ENCODE peak calls at places on chromosomes 7 and 10, in seven cellular contexts. N is colonic mucosa, C is lung, Q is prostate gland, U is AG10803, Z is esophagus squamous epithelium, H is pancreas. F is an unnamed sample.

GRCh38 chr10:97065128-97065527 is 120.6 kb downstream of the SLIT1 start:
- DNase-seq in Q (no peak), U (no peak), C (no peak), Z (no peak), N (no peak), H (no peak), F (no peak)

GRCh38 chr7:157423886-157424565 is 87.2 kb downstream of the DNAJB6 start:
- DNase-seq in H (no peak), N (no peak), C (no peak), Q (no peak), U (no peak), Z (no peak), F (no peak)

GRCh38 chr10:6953131-6953834 is 373.2 kb upstream of the PRKCQ start:
- DNase-seq in Q (no peak), Z (no peak), N (no peak), U (no peak), H (no peak), C (no peak), F (peak; percentile 26)

GRCh38 chr7:1691096-1691495 is 21.0 kb downstream of the ELFN1 start:
- DNase-seq in Z (no peak), Q (no peak), U (no peak), C (no peak), H (no peak), N (no peak), F (no peak)

GRCh38 chr7:139596626-139597025 is 73.1 kb downstream of the CLEC2L start:
- DNase-seq in C (no peak), U (no peak), N (no peak), H (peak; percentile 64), Q (no peak), Z (no peak), F (no peak)

GRCh38 chr7:100369105-100369504 is 4.2 kb upstream of the PILRA start:
- DNase-seq in U (no peak), N (peak; percentile 43), C (peak; percentile 68), Q (no peak), Z (no peak), H (no peak), F (no peak)

GRCh38 chr7:46600340-46600739 is 679.3 kb upstream of the IGFBP3 start:
- DNase-seq in H (no peak), C (no peak), Z (no peak), Q (no peak), U (peak; percentile 95), N (no peak), F (peak; percentile 95)

GRCh38 chr10:11898372-11899066 is 75.4 kb downstream of the PROSER2 start:
- DNase-seq in Z (no peak), C (peak; percentile 82), N (no peak), H (no peak), U (no peak), Q (peak; percentile 44), F (peak; percentile 19)

GRCh38 chr10:61376908-61377368 is 76.2 kb downstream of the TMEM26 start:
- DNase-seq in Z (no peak), N (no peak), H (peak; percentile 67), Q (no peak), U (no peak), C (no peak), F (no peak)

GRCh38 chr7:39172137-39172536 is 194.4 kb downstream of the POU6F2 start:
- DNase-seq in N (no peak), H (no peak), U (no peak), Q (no peak), Z (no peak), C (no peak), F (no peak)

GRCh38 chr10:61901829-61902447 is 439 bp downstream of the ARID5B start:
- DNase-seq in H (no peak), U (no peak), Q (no peak), N (no peak), Z (no peak), C (no peak), F (peak; percentile 47)

GRCh38 chr7:128389815-128390329 is 19.9 kb downstream of the IMPDH1 start:
- DNase-seq in Z (no peak), C (no peak), N (no peak), H (no peak), U (no peak), Q (no peak), F (no peak)

GRCh38 chr7:155984028-155984607 is 171.9 kb upstream of the SHH start:
- DNase-seq in N (no peak), C (no peak), Q (no peak), U (no peak), Z (no peak), H (no peak), F (no peak)

GRCh38 chr7:913736-914520 is 37.6 kb downstream of the GET4 start:
- DNase-seq in C (no peak), U (no peak), H (peak; percentile 83), N (peak; percentile 96), Z (no peak), Q (peak; percentile 45), F (no peak)

GRCh38 chr10:24396396-24396795 is 187.5 kb downstream of the KIAA1217 start:
- DNase-seq in Z (no peak), Q (no peak), N (no peak), H (no peak), U (no peak), C (no peak), F (no peak)

GRCh38 chr10:125035136-125035535 is 93.2 kb downstream of the ZRANB1 start:
- DNase-seq in H (no peak), U (peak; percentile 92), Z (no peak), N (no peak), Q (no peak), C (no peak), F (peak; percentile 97)

GRCh38 chr7:33671521-33672262 is 233.6 kb upstream of the BMPER start:
- DNase-seq in U (peak; percentile 29), Z (no peak), Q (no peak), N (no peak), C (no peak), H (no peak), F (no peak)

GRCh38 chr10:53111529-53111928 is 338.9 kb upstream of the MBL2 start:
- DNase-seq in H (peak; percentile 30), N (no peak), C (no peak), U (no peak), Z (no peak), Q (no peak), F (no peak)

GRCh38 chr10:27512548-27512947 is 8.4 kb downstream of the RAB18 start:
- DNase-seq in H (no peak), U (peak; percentile 25), N (no peak), Q (no peak), C (no peak), Z (no peak), F (no peak)

GRCh38 chr7:77627307-77627671 is 69.0 kb upstream of the RSBN1L start:
- DNase-seq in H (no peak), C (no peak), U (no peak), Q (no peak), N (no peak), Z (no peak), F (no peak)

GRCh38 chr10:111481271-111482073 is 404.6 kb downstream of the ADRA2A start:
- DNase-seq in C (no peak), N (no peak), Z (no peak), Q (no peak), H (no peak), U (peak; percentile 25), F (no peak)

GRCh38 chr7:136868496-136869005 is at the start of gene CHRM2:
- DNase-seq in Q (no peak), N (no peak), H (peak; percentile 20), C (no peak), Z (no peak), U (peak; percentile 19), F (peak; percentile 50)

GRCh38 chr10:14873090-14873760 is 5.4 kb upstream of the SUV39H2 start:
- DNase-seq in Z (no peak), Q (no peak), N (no peak), H (no peak), C (no peak), U (peak; percentile 70), F (peak; percentile 6)

GRCh38 chr7:43516581-43517342 is 66.1 kb upstream of the STK17A start:
- DNase-seq in U (no peak), C (no peak), N (no peak), H (no peak), Z (no peak), Q (no peak), F (no peak)

GRCh38 chr7:112752576-112752975 is 37.6 kb downstream of the TMEM168 start:
- DNase-seq in Q (no peak), N (no peak), C (no peak), H (no peak), Z (no peak), U (no peak), F (no peak)

DNA sequence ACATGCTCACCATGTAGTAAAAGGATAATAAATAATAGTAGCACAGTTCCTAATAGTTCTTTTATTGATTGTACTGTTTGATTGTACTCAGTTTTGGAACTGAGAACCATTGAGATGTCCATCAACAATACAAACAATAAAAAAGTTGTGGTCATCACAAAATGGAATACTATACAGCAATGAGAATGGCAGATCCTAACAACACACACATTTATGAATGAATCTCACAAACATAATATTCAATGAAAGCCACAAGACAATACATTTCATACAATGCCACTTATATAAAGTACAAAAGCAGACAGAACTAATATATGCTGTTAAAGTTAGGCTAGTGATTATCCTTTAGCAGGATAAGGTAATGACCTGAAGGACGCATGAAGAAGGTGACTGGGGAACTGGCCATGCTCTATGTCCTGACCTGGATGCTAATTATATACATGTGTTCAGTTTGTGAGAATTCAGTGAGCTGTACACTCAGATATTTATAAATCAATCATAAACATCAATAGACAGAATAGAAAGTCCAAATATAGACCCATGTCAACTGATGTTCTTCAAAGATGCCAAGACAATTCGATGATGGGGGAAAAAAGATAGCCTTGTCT is 70.0 kb downstream of the SMURF1 start:
- DNase-seq in Z (no peak), U (no peak), H (no peak), N (no peak), Q (no peak), C (no peak), F (no peak)
- H3K4me3 ChIP-seq in Z (no peak overlapping the region), U (no peak overlapping the region), H (no peak overlapping the region), N (no peak overlapping the region), Q (no peak overlapping the region), C (no peak overlapping the region), F (no peak overlapping the region)

DNA sequence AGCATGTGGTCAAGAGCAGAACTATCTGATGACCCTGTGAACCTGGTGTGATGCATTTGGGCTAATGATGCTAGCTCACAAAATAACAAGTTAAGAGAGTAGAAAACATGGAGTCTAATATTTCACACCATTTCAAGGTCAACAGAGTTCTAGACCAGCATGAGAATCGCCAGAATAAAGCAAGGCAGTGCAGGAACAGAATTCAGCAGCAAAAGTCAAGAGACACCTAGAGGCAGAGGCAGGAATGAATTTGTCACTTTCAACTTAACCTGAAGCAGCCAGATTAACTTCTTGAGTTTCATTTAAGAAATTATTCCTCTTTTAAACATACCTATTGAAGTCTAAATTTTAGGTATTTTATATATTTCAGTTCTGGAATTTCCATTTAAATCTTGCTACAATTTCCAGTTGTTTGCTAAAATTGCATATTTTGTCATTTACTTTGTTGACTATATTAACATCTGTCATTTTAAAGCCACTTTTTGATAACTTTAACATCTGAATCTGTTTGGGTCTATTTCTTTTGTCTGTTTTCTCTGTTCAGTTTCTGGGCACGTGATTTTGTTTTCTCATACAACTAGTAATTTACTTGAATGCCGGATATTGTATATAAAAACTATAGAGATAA is 44.2 kb upstream of the PRSS58 start:
- DNase-seq in C (no peak), Q (no peak), N (no peak), H (no peak), U (no peak), Z (no peak), F (no peak)
- TF ChIP-seq CTCF in C (no peak), Q (no peak), N (peak; percentile 31), H (no peak), U (peak; percentile 25), Z (peak; percentile 27), F (peak; percentile 39)

GRCh38 chr7:10412426-10413019 is 561.1 kb upstream of the PHF14 start:
- DNase-seq in Z (no peak), U (peak; percentile 4), N (peak; percentile 24), Q (peak; percentile 27), H (no peak), C (no peak), F (peak; percentile 5)
- H3K4me3 ChIP-seq in Z (no peak overlapping the region), U (no peak overlapping the region), N (no peak overlapping the region), Q (no peak overlapping the region), H (no peak overlapping the region), C (no peak overlapping the region), F (no peak overlapping the region)

GRCh38 chr7:143263266-143264195 is at the start of gene GSTK1:
- DNase-seq in N (peak; percentile 92), Q (peak; percentile 80), C (peak; percentile 86), U (peak; percentile 60), H (peak; percentile 93), Z (peak; percentile 17), F (peak; percentile 64)
- TF ChIP-seq CTCF in N (no peak), Q (no peak), C (no peak), U (no peak), H (no peak), Z (no peak), F (no peak)

F was measured in fibroblast of villous mesenchyme.